ENCODE peak calls at places on chromosomes 5 and 9, in nine cellular contexts. R is activated CD8-positive, alpha-beta memory T cell treated with anti-CD3 and anti-CD28 coated beads for 24 hours; C is substantia nigra; N is activated naive CD4-positive, alpha-beta T cell; H is amniotic stem cell; E is dorsolateral prefrontal cortex; G is naive thymus-derived CD8-positive, alpha-beta T cell; B is brain microvascular endothelial cell; A is GM04503. T is an unnamed sample.
A peak's percentile ranks its signal among the peaks of the same experiment; 100 is the strongest.

GRCh38 chr5:434443-435146 is 8.4 kb upstream of the EXOC3 start:
- DNase-seq in E (peak; percentile 19), C (no peak), G (no peak), A (no peak), H (no peak), N (no peak), R (no peak), B (no peak), T (no peak)

GRCh38 chr9:79215819-79216218 is 355.9 kb upstream of the TLE4 start:
- DNase-seq in N (no peak), E (no peak), B (no peak), C (no peak), G (no peak), H (no peak), R (no peak), A (no peak), T (no peak)

GRCh38 chr5:78639811-78640210 is 8.8 kb downstream of the LHFPL2 start:
- DNase-seq in H (no peak), C (no peak), E (no peak), G (no peak), N (no peak), B (no peak), A (no peak), R (no peak), T (no peak)

GRCh38 chr5:173703466-173703865 is 87.0 kb upstream of the BOD1 start:
- DNase-seq in G (no peak), B (no peak), R (no peak), A (no peak), H (no peak), N (no peak), C (no peak), E (no peak), T (no peak)

GRCh38 chr5:91541696-91542095 is 158.6 kb upstream of the ARRDC3 start:
- DNase-seq in N (no peak), H (peak; percentile 17), G (no peak), C (no peak), R (no peak), A (no peak), E (no peak), B (peak; percentile 44), T (no peak)

GRCh38 chr9:104944356-104944755 is 16.4 kb upstream of the ABCA1 start:
- DNase-seq in A (no peak), G (no peak), B (no peak), R (no peak), E (no peak), C (no peak), N (no peak), H (no peak), T (no peak)

GRCh38 chr5:125848746-125849145 is 574.5 kb upstream of the GRAMD2B start:
- DNase-seq in A (no peak), B (no peak), C (no peak), G (no peak), R (no peak), E (no peak), H (no peak), N (no peak), T (no peak)

GRCh38 chr5:163757344-163757743 is 251.9 kb downstream of the MAT2B start:
- DNase-seq in B (no peak), E (no peak), C (no peak), G (no peak), A (no peak), N (no peak), R (no peak), H (no peak), T (no peak)

GRCh38 chr5:172833691-172834569 is at the start of gene ERGIC1:
- DNase-seq in E (peak; percentile 95), G (peak; percentile 65), C (peak; percentile 85), H (peak; percentile 44), A (no peak), R (peak; percentile 82), N (peak; percentile 46), B (peak; percentile 67), T (peak; percentile 80)

GRCh38 chr5:129506950-129507349 is 46.9 kb downstream of the ADAMTS19 start:
- DNase-seq in E (no peak), R (no peak), B (no peak), H (no peak), C (no peak), G (no peak), N (no peak), A (no peak), T (no peak)

GRCh38 chr5:133892306-133892705 is 76.1 kb downstream of the C5orf15 start:
- DNase-seq in E (no peak), C (no peak), H (no peak), B (no peak), A (no peak), N (no peak), R (no peak), G (no peak), T (no peak)

GRCh38 chr9:130263601-130264413 is 1.8 kb upstream of the HMCN2 start:
- DNase-seq in G (no peak), B (no peak), E (no peak), H (no peak), A (no peak), C (no peak), R (no peak), N (no peak), T (no peak)

GRCh38 chr9:93098236-93098946 is 2.4 kb downstream of the CARD19 start:
- DNase-seq in N (peak; percentile 29), B (peak; percentile 94), E (peak; percentile 86), H (peak; percentile 86), G (peak; percentile 64), A (peak; percentile 82), C (peak; percentile 91), R (peak; percentile 84), T (peak; percentile 70)

GRCh38 chr9:121776739-121777637 is 125.6 kb downstream of the DAB2IP start:
- DNase-seq in A (no peak), R (no peak), H (no peak), E (no peak), C (no peak), G (no peak), N (no peak), B (no peak), T (no peak)

GRCh38 chr5:94240616-94241287 is 377.7 kb downstream of the KIAA0825 start:
- DNase-seq in A (peak; percentile 87), G (no peak), E (no peak), H (no peak), C (no peak), B (no peak), N (no peak), R (no peak), T (no peak)

T was measured in trophoblast cell.